ENCODE peak calls at places on chromosomes 4 and X, in four cellular contexts. One of them, this sample, is unnamed.

GRCh38 chr4:163493643-163494359 is 689 bp upstream of the TMA16 start:
- DNase-seq in IMR-90: no peak
- DNase-seq in K562: peak
- DNase-seq in GM12878: no peak
- DNase-seq in this sample: peak

GRCh38 chr4:185911556-185912064 is 99.6 kb upstream of the SORBS2 start:
- DNase-seq in GM12878: no peak
- DNase-seq in K562: no peak
- DNase-seq in IMR-90: peak
- DNase-seq in this sample: peak

GRCh38 chr4:112510468-112511293 is 5.3 kb downstream of the NEUROG2 start:
- DNase-seq in IMR-90: no peak
- DNase-seq in K562: no peak
- DNase-seq in GM12878: no peak
- DNase-seq in this sample: no peak

GRCh38 chr4:81913427-81913878 is 441.7 kb upstream of the RASGEF1B start:
- DNase-seq in K562: peak
- DNase-seq in GM12878: no peak
- DNase-seq in IMR-90: peak
- DNase-seq in this sample: peak

GRCh38 chr4:156137971-156138581 is 184.4 kb upstream of the CTSO start:
- DNase-seq in IMR-90: no peak
- DNase-seq in K562: no peak
- DNase-seq in GM12878: no peak
- DNase-seq in this sample: no peak

GRCh38 chr4:57926311-57926710 is 816.1 kb upstream of the IGFBP7 start:
- DNase-seq in K562: no peak
- DNase-seq in GM12878: no peak
- DNase-seq in IMR-90: no peak
- DNase-seq in this sample: no peak

GRCh38 chr4:78627046-78627965 is 75.7 kb downstream of the ANXA3 start:
- DNase-seq in K562: no peak
- DNase-seq in GM12878: no peak
- DNase-seq in IMR-90: no peak
- DNase-seq in this sample: no peak

GRCh38 chrX:5876984-5877655 is 351.5 kb downstream of the NLGN4X start:
- DNase-seq in K562: no peak
- DNase-seq in GM12878: no peak
- DNase-seq in IMR-90: no peak
- DNase-seq in this sample: no peak

GRCh38 chr4:118821590-118822293 is 14.2 kb downstream of the SEC24D start:
- DNase-seq in IMR-90: no peak
- DNase-seq in GM12878: no peak
- DNase-seq in K562: no peak
- DNase-seq in this sample: no peak

GRCh38 chrX:136619889-136620505 is 28.0 kb upstream of the CD40LG start:
- DNase-seq in GM12878: no peak
- DNase-seq in IMR-90: no peak
- DNase-seq in K562: no peak
- DNase-seq in this sample: no peak

GRCh38 chrX:135707880-135708279 is 5.6 kb upstream of the CT45A1 start:
- DNase-seq in K562: peak
- DNase-seq in GM12878: no peak
- DNase-seq in IMR-90: no peak
- DNase-seq in this sample: peak

GRCh38 chr4:102439835-102440234 is 61.3 kb upstream of the NFKB1 start:
- DNase-seq in GM12878: no peak
- DNase-seq in K562: peak
- DNase-seq in IMR-90: peak
- DNase-seq in this sample: peak

GRCh38 chrX:47936940-47937317 is 66.9 kb downstream of the ZNF182 start:
- DNase-seq in IMR-90: no peak
- DNase-seq in K562: no peak
- DNase-seq in GM12878: no peak
- DNase-seq in this sample: no peak

GRCh38 chrX:15942307-15942706 is 87.7 kb upstream of the AP1S2 start:
- DNase-seq in GM12878: no peak
- DNase-seq in K562: no peak
- DNase-seq in IMR-90: no peak
- DNase-seq in this sample: no peak

GRCh38 chr4:105147226-105148151 is 813 bp downstream of the TET2 start:
- DNase-seq in GM12878: no peak
- DNase-seq in K562: peak
- DNase-seq in IMR-90: peak
- DNase-seq in this sample: peak

GRCh38 chr4:91031761-91032160 is 904.6 kb downstream of the CCSER1 start:
- DNase-seq in K562: no peak
- DNase-seq in GM12878: no peak
- DNase-seq in IMR-90: no peak
- DNase-seq in this sample: no peak

GRCh38 chr4:60814549-60814948 is 385.6 kb upstream of the ADGRL3 start:
- DNase-seq in K562: no peak
- DNase-seq in IMR-90: no peak
- DNase-seq in GM12878: no peak
- DNase-seq in this sample: no peak

GRCh38 chr4:124887738-124888137 is 175.2 kb upstream of the ANKRD50 start:
- DNase-seq in IMR-90: no peak
- DNase-seq in K562: no peak
- DNase-seq in GM12878: no peak
- DNase-seq in this sample: no peak

GRCh38 chr4:125401784-125402183 is 87.0 kb downstream of the FAT4 start:
- DNase-seq in GM12878: no peak
- DNase-seq in K562: no peak
- DNase-seq in IMR-90: no peak
- DNase-seq in this sample: no peak

DNA sequence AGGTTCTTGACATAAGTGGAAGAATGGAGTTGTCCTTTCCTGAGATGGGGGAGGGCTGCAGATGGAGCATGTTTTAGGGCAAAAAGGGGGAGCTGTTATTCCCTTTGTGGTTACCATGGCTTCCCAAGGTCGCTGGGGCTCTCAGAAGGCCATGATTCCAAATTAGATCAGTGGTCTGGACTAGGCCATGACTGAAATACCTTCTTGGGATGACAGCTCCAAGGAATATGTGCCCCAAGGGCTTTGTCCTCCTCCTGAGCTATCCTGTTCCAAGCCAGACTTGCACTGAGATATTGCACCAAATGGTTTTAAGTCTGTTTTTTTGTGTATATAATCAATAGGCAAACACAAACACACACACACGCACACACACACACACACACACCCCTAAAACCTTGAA is 3.0 kb upstream of the RBPJ start:
- DNase-seq in K562: no peak
- DNase-seq in GM12878: no peak
- DNase-seq in IMR-90: no peak
- DNase-seq in this sample: no peak
- TF ChIP-seq FOS in K562: no peak
- TF ChIP-seq FOS in GM12878: no peak
- TF ChIP-seq FOS in IMR-90: no peak
- TF ChIP-seq FOS in this sample: no peak

DNA sequence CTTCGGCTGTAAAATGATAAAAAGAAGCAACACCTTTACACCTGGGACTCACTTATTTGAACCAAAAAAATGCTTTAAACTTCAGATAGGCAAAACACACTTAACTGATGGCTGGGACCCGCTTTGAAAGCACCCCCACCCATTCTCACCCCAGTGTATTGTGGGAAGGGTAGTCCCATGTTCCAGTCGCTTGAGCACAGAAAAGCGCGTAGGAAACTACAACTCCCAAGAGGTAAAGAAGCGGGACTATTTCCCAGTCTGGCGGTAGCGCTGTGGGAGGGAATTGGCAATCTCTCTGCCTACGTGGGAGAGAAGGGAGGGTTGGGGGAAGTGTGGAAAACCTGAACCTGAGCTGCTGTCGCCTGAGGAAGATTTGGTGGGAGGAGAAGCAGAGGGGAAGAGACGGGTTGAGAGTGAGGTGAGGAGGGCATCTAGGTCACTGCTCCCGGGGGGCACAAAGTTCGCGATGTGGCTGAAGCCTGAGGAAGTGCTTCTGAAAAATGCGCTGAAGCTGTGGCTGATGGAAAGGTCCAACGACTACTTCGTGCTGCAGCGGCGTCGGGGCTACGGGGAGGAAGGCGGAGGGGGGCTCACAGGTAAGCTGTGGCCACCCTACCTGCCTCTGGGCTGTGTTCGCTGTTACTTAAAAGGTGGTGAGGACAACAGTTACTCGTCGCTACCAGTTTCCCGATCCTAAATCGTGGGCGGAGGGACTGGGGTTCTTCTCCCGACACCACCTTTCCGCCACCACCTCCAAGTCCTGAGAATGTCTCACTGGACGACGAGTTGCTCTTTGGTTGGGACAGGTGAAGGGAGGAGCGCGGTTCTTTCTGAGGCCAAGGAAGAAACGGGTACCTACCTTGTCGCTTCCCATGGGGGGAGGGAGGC is at the start of gene TBC1D8B:
- DNase-seq in GM12878: peak
- DNase-seq in IMR-90: peak
- DNase-seq in K562: peak
- DNase-seq in this sample: peak
- H3K9ac ChIP-seq in GM12878: peak
- H3K9ac ChIP-seq in IMR-90: peak
- H3K9ac ChIP-seq in K562: peak
- H3K9ac ChIP-seq in this sample: peak

GRCh38 chrX:1106478-1107210 is 105.8 kb downstream of the CRLF2 start:
- DNase-seq in IMR-90: no peak
- DNase-seq in K562: no peak
- DNase-seq in GM12878: no peak
- DNase-seq in this sample: no peak

GRCh38 chrX:1105671-1106419 is 106.6 kb downstream of the CRLF2 start:
- DNase-seq in GM12878: no peak
- DNase-seq in K562: no peak
- DNase-seq in IMR-90: no peak
- DNase-seq in this sample: no peak

GRCh38 chrX:1111543-1112300 is 100.7 kb downstream of the CRLF2 start:
- DNase-seq in GM12878: no peak
- DNase-seq in IMR-90: no peak
- DNase-seq in K562: no peak
- DNase-seq in this sample: no peak

GRCh38 chrX:1109580-1110119 is 102.8 kb downstream of the CRLF2 start:
- DNase-seq in IMR-90: no peak
- DNase-seq in K562: no peak
- DNase-seq in GM12878: no peak
- DNase-seq in this sample: no peak

DNA sequence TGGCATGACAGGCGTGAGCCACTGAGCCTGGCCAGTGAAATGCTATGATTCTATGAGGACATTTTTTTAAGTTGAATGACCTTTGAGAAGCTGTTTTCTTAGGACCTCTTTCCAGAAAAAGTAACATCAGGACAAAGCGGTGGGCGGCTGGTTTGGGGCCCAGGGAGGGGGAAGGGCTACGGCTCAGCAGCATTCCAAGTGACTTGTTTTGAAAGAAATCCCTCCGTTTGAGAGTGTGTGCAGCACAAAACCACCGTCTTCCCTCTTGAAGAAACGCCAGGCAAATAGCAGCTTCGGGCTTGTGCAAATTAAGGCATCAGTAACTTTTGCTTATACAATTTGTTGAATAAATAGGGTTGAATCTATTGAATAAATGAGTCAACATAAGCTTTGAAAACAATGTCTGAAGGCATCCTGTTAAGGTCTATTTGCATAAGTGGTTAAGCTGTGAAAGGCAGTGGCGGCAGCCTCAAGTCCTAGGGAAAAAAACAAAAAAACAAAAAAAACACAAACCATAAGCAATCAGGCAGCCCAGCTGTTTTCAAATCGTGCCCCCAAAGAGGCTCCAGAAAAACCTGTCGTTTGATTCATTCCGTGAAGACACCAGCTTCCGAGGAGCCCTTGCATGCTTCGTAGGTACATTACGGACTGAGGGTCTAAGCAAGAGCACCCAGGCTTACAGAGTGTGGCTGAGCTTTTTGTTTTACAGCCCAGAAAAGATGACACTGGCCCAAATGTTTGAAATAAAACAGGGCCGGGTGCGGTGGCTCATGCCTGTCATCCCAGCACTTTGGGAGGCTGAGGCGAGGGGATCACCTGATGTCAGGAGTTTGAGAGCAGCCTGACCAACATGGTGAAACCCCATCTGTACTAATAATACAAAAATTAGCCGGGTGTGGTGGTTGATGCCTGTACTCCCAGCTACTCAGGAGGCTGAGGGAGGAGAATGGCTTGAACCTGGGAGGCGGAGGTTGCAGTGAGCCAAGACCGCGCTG is 103.7 kb downstream of the CRLF2 start:
- DNase-seq in K562: no peak
- DNase-seq in GM12878: no peak
- DNase-seq in IMR-90: no peak
- DNase-seq in this sample: no peak
- TF ChIP-seq FOS in K562: no peak
- TF ChIP-seq FOS in GM12878: no peak
- TF ChIP-seq FOS in IMR-90: no peak
- TF ChIP-seq FOS in this sample: no peak

GRCh38 chr4:107034982-107035710 is 967 bp downstream of the DKK2 start:
- DNase-seq in K562: no peak
- DNase-seq in IMR-90: peak
- DNase-seq in GM12878: no peak
- DNase-seq in this sample: peak

GRCh38 chr4:107037188-107037587 is 1.1 kb upstream of the DKK2 start:
- DNase-seq in GM12878: no peak
- DNase-seq in K562: no peak
- DNase-seq in IMR-90: peak
- DNase-seq in this sample: peak

GRCh38 chr4:107036602-107037151 is 564 bp upstream of the DKK2 start:
- DNase-seq in K562: no peak
- DNase-seq in GM12878: no peak
- DNase-seq in IMR-90: no peak
- DNase-seq in this sample: peak

GRCh38 chr4:107034091-107034698 is 1.9 kb downstream of the DKK2 start:
- DNase-seq in K562: no peak
- DNase-seq in GM12878: no peak
- DNase-seq in IMR-90: no peak
- DNase-seq in this sample: peak

GRCh38 chr4:107035711-107036601 is at the start of gene DKK2:
- DNase-seq in K562: no peak
- DNase-seq in GM12878: no peak
- DNase-seq in IMR-90: peak
- DNase-seq in this sample: peak
- H3K9ac ChIP-seq in K562: no peak
- H3K9ac ChIP-seq in GM12878: no peak
- H3K9ac ChIP-seq in IMR-90: no peak
- H3K9ac ChIP-seq in this sample: no peak

GRCh38 chr4:140240237-140240636 is 86.3 kb upstream of the MAML3 start:
- DNase-seq in K562: no peak
- DNase-seq in IMR-90: no peak
- DNase-seq in GM12878: no peak
- DNase-seq in this sample: no peak

GRCh38 chr4:140236649-140237160 is 82.7 kb upstream of the MAML3 start:
- DNase-seq in K562: no peak
- DNase-seq in IMR-90: peak
- DNase-seq in GM12878: no peak
- DNase-seq in this sample: no peak

GRCh38 chr4:140239311-140239710 is 85.3 kb upstream of the MAML3 start:
- DNase-seq in IMR-90: no peak
- DNase-seq in GM12878: no peak
- DNase-seq in K562: no peak
- DNase-seq in this sample: no peak

GRCh38 chr4:140237616-140238352 is 83.8 kb upstream of the MAML3 start:
- DNase-seq in GM12878: no peak
- DNase-seq in K562: no peak
- DNase-seq in IMR-90: peak
- DNase-seq in this sample: peak

GRCh38 chr4:140238353-140239041 is 84.5 kb upstream of the MAML3 start:
- DNase-seq in IMR-90: peak
- DNase-seq in K562: no peak
- DNase-seq in GM12878: no peak
- DNase-seq in this sample: peak
- TF ChIP-seq FOS in IMR-90: no peak
- TF ChIP-seq FOS in K562: no peak
- TF ChIP-seq FOS in GM12878: no peak
- TF ChIP-seq FOS in this sample: no peak

GRCh38 chrX:115583730-115584004 is 22.7 kb downstream of the PLS3 start:
- DNase-seq in IMR-90: no peak
- DNase-seq in K562: no peak
- DNase-seq in GM12878: no peak
- DNase-seq in this sample: no peak
- H3K9ac ChIP-seq in IMR-90: no peak
- H3K9ac ChIP-seq in K562: no peak
- H3K9ac ChIP-seq in GM12878: no peak
- H3K9ac ChIP-seq in this sample: peak

This sample was measured in endothelial cell of umbilical vein.